ENCODE peak calls at places on chromosomes 5 and 9, in four cellular contexts. R, H, Y and C are unnamed samples.

GRCh38 chr9:121744002-121744686 is 92.7 kb downstream of the DAB2IP start:
- DNase-seq in R (peak; percentile 47), H (peak; percentile 74), Y (peak; percentile 51), C (peak; percentile 68)

GRCh38 chr5:41270423-41271251 is 57.3 kb upstream of the C6 start:
- DNase-seq in R (peak; percentile 25), H (peak; percentile 43), Y (no peak), C (peak; percentile 18)

GRCh38 chr5:74956278-74956677 is 90.1 kb upstream of the FAM169A start:
- DNase-seq in R (no peak), H (no peak), Y (no peak), C (no peak)

GRCh38 chr9:93264338-93265125 is 80.6 kb downstream of the WNK2 start:
- DNase-seq in R (no peak), H (no peak), Y (peak; percentile 3), C (peak; percentile 21)

GRCh38 chr9:21686738-21687137 is 115.7 kb upstream of the MTAP start:
- DNase-seq in R (no peak), H (no peak), Y (no peak), C (no peak)

GRCh38 chr5:147441191-147441695 is 68.6 kb downstream of the DPYSL3 start:
- DNase-seq in R (no peak), H (no peak), Y (no peak), C (no peak)

GRCh38 chr5:84286662-84287061 is 98.0 kb downstream of the EDIL3 start:
- DNase-seq in R (no peak), H (no peak), Y (no peak), C (no peak)

GRCh38 chr5:146877783-146878470 is 630 bp downstream of the PPP2R2B start:
- DNase-seq in R (peak; percentile 65), H (no peak), Y (no peak), C (peak; percentile 79)

GRCh38 chr5:67003373-67003905 is 193.2 kb downstream of the CD180 start:
- DNase-seq in R (no peak), H (no peak), Y (no peak), C (no peak)

GRCh38 chr5:112388010-112388553 is 31.0 kb downstream of the EPB41L4A start:
- DNase-seq in R (no peak), H (no peak), Y (no peak), C (no peak)

GRCh38 chr5:93925321-93925720 is 183.9 kb upstream of the POU5F2 start:
- DNase-seq in R (no peak), H (no peak), Y (no peak), C (no peak)

GRCh38 chr5:125004009-125004408 is 257.6 kb upstream of the ZNF608 start:
- DNase-seq in R (no peak), H (no peak), Y (no peak), C (no peak)

GRCh38 chr5:107123014-107123413 is 547.7 kb downstream of the EFNA5 start:
- DNase-seq in R (no peak), H (no peak), Y (no peak), C (no peak)

GRCh38 chr9:131997076-131997475 is 82.6 kb downstream of the MED27 start:
- DNase-seq in R (no peak), H (no peak), Y (no peak), C (peak; percentile 49)

GRCh38 chr5:80268916-80269315 is 13.1 kb upstream of the SERINC5 start:
- DNase-seq in R (no peak), H (no peak), Y (no peak), C (no peak)

GRCh38 chr5:1449081-1449630 is 3.9 kb upstream of the SLC6A3 start:
- DNase-seq in R (no peak), H (no peak), Y (no peak), C (no peak)

GRCh38 chr9:129561594-129562281 is 59.2 kb downstream of the C9orf50 start:
- DNase-seq in R (no peak), H (no peak), Y (no peak), C (no peak)

GRCh38 chr9:93111371-93112115 is 15.5 kb downstream of the CARD19 start:
- DNase-seq in R (no peak), H (peak; percentile 39), Y (no peak), C (no peak)

GRCh38 chr9:113690055-113690740 is 185.9 kb upstream of the ZNF618 start:
- DNase-seq in R (no peak), H (no peak), Y (no peak), C (no peak)

GRCh38 chr5:111461261-111461671 is 51.1 kb downstream of the STARD4 start:
- DNase-seq in R (peak; percentile 31), H (no peak), Y (no peak), C (peak; percentile 53)

GRCh38 chr9:110027624-110028023 is 180.3 kb downstream of the C9orf152 start:
- DNase-seq in R (no peak), H (peak; percentile 79), Y (no peak), C (no peak)

GRCh38 chr5:72377920-72378635 is 57.9 kb downstream of the PTCD2 start:
- DNase-seq in R (no peak), H (no peak), Y (no peak), C (no peak)

GRCh38 chr5:1063661-1064382 is 48.0 kb downstream of the SLC12A7 start:
- DNase-seq in R (no peak), H (no peak), Y (no peak), C (peak; percentile 12)

GRCh38 chr5:2009986-2010914 is 127.5 kb upstream of the IRX4 start:
- DNase-seq in R (no peak), H (no peak), Y (no peak), C (no peak)

GRCh38 chr9:93300585-93301081 is 116.7 kb downstream of the WNK2 start:
- DNase-seq in R (peak; percentile 8), H (no peak), Y (no peak), C (peak; percentile 15)

GRCh38 chr9:126390923-126391322 is 64.3 kb downstream of the MVB12B start:
- DNase-seq in R (no peak), H (no peak), Y (no peak), C (no peak)

GRCh38 chr9:107489687-107490605 is at the start of gene KLF4:
- DNase-seq in R (peak; percentile 80), H (peak; percentile 62), Y (peak; percentile 97), C (peak; percentile 86)
- TF ChIP-seq FOXJ3 in R (no peak), H (no peak), Y (peak; percentile 80), C (no peak)

GRCh38 chr9:89497978-89498844 is at the start of gene SEMA4D:
- DNase-seq in R (peak; percentile 79), H (no peak), Y (peak; percentile 77), C (peak; percentile 95)
- TF ChIP-seq FOXJ3 in R (no peak), H (no peak), Y (no peak), C (no peak)

GRCh38 chr5:179307006-179307800 is 38.1 kb downstream of the ADAMTS2 start:
- DNase-seq in R (peak; percentile 5), H (no peak), Y (no peak), C (no peak)
- TF ChIP-seq FOXJ3 in R (no peak), H (no peak), Y (no peak), C (no peak)

GRCh38 chr5:150274811-150275210 is 14.8 kb downstream of the CAMK2A start:
- DNase-seq in R (no peak), H (no peak), Y (no peak), C (no peak)
- TF ChIP-seq FOXJ3 in R (no peak), H (no peak), Y (no peak), C (no peak)

GRCh38 chr9:2557693-2558092 is 63.9 kb upstream of the VLDLR start:
- DNase-seq in R (no peak), H (no peak), Y (no peak), C (no peak)

GRCh38 chr9:2560175-2560574 is 61.4 kb upstream of the VLDLR start:
- DNase-seq in R (no peak), H (no peak), Y (no peak), C (no peak)

GRCh38 chr9:2559212-2560152 is 62.1 kb upstream of the VLDLR start:
- DNase-seq in R (no peak), H (no peak), Y (no peak), C (peak; percentile 10)
- TF ChIP-seq FOXJ3 in R (no peak), H (no peak), Y (no peak), C (no peak)

GRCh38 chr9:97543568-97543967 is 42.1 kb downstream of the TMOD1 start:
- DNase-seq in R (no peak), H (peak; percentile 13), Y (no peak), C (no peak)
- TF ChIP-seq FOXJ3 in R (no peak), H (no peak), Y (no peak), C (no peak)

GRCh38 chr9:136975624-136976023 is 1.7 kb upstream of the PTGDS start:
- DNase-seq in R (peak; percentile 89), H (peak; percentile 42), Y (peak; percentile 52), C (no peak)
- TF ChIP-seq FOXJ3 in R (no peak), H (no peak), Y (no peak), C (no peak)

DNA sequence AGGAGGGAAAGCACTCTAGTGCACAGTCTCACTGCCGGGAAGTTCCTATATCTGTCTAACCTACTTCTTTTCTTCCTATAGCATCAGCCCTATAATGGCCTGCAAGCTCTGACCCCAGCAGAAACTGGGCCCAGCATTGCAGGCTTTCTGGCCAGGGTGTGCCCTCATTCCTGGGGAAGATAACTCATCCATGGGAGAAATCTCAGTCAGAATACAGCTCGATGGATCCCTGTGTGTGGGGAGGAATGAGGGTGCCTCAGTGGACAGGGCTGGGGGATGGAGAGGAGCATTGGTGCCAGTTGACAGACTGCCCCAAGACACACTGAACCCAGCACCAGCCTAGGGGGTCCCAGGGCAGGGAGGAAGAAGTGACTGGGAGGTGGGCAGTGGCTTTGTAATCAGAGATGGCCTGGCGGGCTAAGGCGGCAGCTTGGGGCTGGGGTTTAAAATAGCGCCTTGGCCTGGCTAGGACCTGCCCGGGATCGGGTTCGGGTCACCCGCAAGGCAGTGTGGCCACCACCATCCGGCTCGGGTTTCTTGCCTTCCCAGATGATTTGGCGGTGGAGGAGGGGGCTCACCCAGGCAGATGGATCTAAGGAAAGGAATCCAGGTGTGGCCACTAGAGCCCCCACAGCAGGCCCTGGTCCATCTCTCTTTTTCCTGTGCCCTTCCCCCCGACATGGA is 7.6 kb upstream of the CXXC5 start:
- DNase-seq in R (no peak), H (no peak), Y (no peak), C (peak; percentile 6)
- TF ChIP-seq FOXJ3 in R (no peak), H (no peak), Y (no peak), C (no peak)

DNA sequence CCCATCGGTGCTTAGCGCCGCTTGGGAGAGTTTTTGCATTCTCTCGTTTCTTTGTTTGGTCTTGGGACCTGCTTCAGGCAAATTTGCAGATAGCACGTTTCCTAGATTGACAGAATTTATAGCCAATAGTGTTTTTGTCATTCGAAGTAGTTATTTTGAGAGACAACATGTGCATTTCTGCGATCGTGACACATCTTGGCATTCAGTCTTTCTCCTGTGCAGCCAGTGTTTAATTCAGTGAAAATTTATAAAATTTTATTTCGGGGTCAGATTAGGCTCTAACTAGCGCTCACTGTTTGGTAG is 830 bp downstream of the PRRC1 start:
- DNase-seq in R (no peak), H (no peak), Y (no peak), C (no peak)
- TF ChIP-seq FOXJ3 in R (no peak), H (no peak), Y (no peak), C (no peak)